ENCODE peak calls at places on chromosomes 12 and 14, in six cellular contexts. G, R, N, B, C and I are unnamed samples.

GRCh38 chr14:101992708-101993107 is 28.3 kb downstream of the DYNC1H1 start:
- DNase-seq in C (no peak), G (no peak), R (no peak), N (no peak), B (no peak), I (no peak)

GRCh38 chr14:105436891-105437722 is 17.5 kb downstream of the MTA1 start:
- DNase-seq in B (no peak), C (no peak), R (no peak), G (no peak), N (no peak), I (no peak)

GRCh38 chr14:67674139-67674479 is 323 bp downstream of the VTI1B start:
- DNase-seq in R (peak; percentile 87), C (peak; percentile 62), B (peak; percentile 67), G (no peak), N (peak; percentile 28), I (peak; percentile 38)

GRCh38 chr12:62653740-62654139 is 187.1 kb downstream of the MON2 start:
- DNase-seq in G (peak; percentile 86), B (no peak), N (no peak), C (no peak), R (no peak), I (no peak)

GRCh38 chr12:59973515-59973914 is 377.7 kb downstream of the SLC16A7 start:
- DNase-seq in N (peak; percentile 40), C (no peak), G (no peak), B (no peak), R (no peak), I (no peak)

GRCh38 chr12:124994435-124994975 is 1.1 kb downstream of the BRI3BP start:
- DNase-seq in R (no peak), B (peak; percentile 27), G (no peak), N (no peak), C (no peak), I (no peak)

GRCh38 chr14:74604157-74604556 is 7.9 kb downstream of the LTBP2 start:
- DNase-seq in B (no peak), N (no peak), G (no peak), R (no peak), C (no peak), I (no peak)

GRCh38 chr14:74231784-74232183 is 7.5 kb upstream of the VSX2 start:
- DNase-seq in C (no peak), N (no peak), R (no peak), B (no peak), G (no peak), I (no peak)

GRCh38 chr12:120167529-120168095 is 26.9 kb downstream of the GCN1 start:
- DNase-seq in G (no peak), N (no peak), C (no peak), R (no peak), B (no peak), I (no peak)

GRCh38 chr14:103538291-103539055 is 9.5 kb downstream of the TRMT61A start:
- DNase-seq in C (no peak), B (no peak), G (no peak), R (peak; percentile 64), N (no peak), I (no peak)

GRCh38 chr14:58941666-58942065 is 246.8 kb upstream of the DAAM1 start:
- DNase-seq in C (no peak), G (no peak), B (no peak), R (no peak), N (no peak), I (no peak)

GRCh38 chr12:76311796-76312195 is 36.4 kb downstream of the BBS10 start:
- DNase-seq in R (no peak), C (no peak), N (no peak), G (no peak), B (no peak), I (no peak)

GRCh38 chr12:29616664-29617409 is 119.4 kb upstream of the OVCH1 start:
- DNase-seq in G (no peak), R (no peak), B (no peak), C (no peak), N (peak; percentile 34), I (no peak)

GRCh38 chr12:121789800-121790748 is 3.4 kb downstream of the RHOF start:
- DNase-seq in C (no peak), R (no peak), N (no peak), G (no peak), B (no peak), I (no peak)

DNA sequence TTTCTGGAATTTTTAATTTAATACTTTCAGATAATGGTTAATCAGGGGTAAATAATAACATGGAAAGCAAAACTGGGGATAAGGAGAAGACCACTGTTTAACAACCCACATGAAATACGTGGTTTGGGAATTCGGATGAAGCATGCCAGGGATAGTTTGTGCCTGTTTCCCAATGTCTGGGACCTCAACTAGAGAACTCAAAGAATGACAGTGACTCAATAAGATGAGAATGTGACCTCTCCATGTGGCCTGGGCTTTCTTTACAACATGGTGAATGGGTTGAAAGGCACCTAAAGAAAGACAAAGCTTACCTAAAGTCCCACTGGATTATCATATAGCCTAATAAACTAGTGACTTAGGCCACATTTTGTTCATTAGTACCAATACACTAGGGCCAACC is 460.3 kb upstream of the LRFN5 start:
- DNase-seq in N (no peak), G (peak; percentile 23), B (no peak), R (no peak), C (no peak), I (no peak)
- TF ChIP-seq YY1 in N (no peak), G (no peak), B (no peak), R (no peak), C (no peak), I (no peak)

GRCh38 chr12:57474430-57474829 is 5.2 kb downstream of the ARHGAP9 start:
- DNase-seq in C (no peak), G (no peak), N (no peak), R (no peak), B (no peak), I (no peak)

GRCh38 chr12:57474862-57475261 is 4.8 kb downstream of the ARHGAP9 start:
- DNase-seq in R (no peak), C (no peak), B (no peak), N (no peak), G (no peak), I (no peak)

GRCh38 chr12:57476162-57476992 is 3.3 kb downstream of the ARHGAP9 start:
- DNase-seq in B (no peak), R (no peak), C (no peak), N (no peak), G (no peak), I (no peak)

GRCh38 chr12:57473886-57474285 is 5.8 kb downstream of the ARHGAP9 start:
- DNase-seq in C (no peak), R (no peak), G (no peak), N (no peak), B (no peak), I (no peak)

DNA sequence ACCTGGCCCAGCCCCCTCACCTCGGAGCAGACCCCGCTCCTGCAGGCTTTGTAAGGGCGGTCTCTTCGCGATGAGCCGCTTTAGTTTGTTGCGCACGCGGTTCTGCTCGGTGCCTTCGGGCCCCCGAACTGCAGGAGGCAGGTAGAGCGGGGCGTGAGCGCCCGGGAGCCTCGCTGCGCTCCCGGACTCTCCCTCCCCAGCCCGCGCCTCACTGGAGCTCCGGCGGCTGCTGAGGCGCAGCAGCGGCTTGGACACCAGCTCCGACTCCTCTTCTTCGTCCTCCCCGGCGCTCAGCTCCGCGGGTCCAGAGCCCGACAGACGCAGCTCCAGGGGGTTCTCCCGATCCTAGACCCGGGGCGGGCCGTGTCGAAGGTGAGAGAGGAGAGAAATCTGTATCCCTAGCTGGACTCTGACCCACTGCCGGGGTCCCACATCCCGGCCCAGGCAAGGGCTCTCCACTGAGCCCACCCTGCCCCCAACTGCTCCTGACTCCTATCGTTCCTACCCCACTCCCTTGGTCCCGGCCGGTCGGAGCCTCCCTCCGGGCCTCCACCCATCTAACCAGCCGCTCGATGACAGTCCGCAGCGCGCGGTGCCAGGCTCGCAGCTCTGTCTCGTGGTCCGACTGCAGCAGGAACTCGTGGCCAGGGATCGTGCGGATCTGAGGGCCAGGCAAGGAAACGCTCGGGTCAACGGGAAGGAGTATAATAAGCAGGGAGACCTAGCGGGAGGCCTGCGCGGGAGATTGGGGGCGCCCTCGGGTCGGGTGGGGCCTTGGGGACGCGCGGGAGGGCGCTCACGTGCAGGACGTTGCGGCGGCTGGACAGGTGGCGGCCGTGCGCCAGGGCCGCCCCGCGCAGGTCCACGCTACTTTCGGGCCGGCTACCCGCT is 4.2 kb downstream of the ARHGAP9 start:
- DNase-seq in N (no peak), G (no peak), B (no peak), C (no peak), R (peak; percentile 80), I (no peak)
- H3K4me3 ChIP-seq in N (no peak overlapping the region), G (peak overlapping the region; percentile 22), B (no peak overlapping the region), C (peak overlapping the region; percentile 63), R (peak overlapping the region; percentile 33), I (peak overlapping the region; percentile 40)

GRCh38 chr12:73726881-73727280 is 810.8 kb upstream of the ATXN7L3B start:
- DNase-seq in C (no peak), G (no peak), R (no peak), N (no peak), B (no peak), I (no peak)
- H3K9ac ChIP-seq in C (no peak overlapping the region), G (no peak overlapping the region), R (no peak overlapping the region), N (no peak overlapping the region), B (no peak overlapping the region), I (no peak overlapping the region)

DNA sequence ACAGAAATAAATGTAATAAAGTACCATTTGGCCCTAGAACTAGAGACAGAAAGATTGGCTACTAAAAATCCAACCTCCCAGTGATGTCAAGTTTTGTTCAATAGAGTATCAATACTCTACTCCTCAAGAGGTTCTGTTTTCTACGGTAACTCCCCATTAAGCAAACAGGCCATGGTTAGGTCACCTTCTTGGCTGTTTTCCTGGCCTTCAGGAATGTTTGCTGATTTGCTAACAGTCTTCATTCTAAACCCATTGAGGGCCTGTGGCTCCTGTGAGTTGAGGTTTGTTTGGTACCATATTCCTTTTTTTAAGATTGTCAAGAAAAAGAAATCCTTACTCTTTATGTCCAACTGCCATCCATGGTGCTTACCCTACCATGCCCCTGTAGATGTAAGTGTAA is 1022.0 kb upstream of the TMEM132C start:
- DNase-seq in R (no peak), B (no peak), C (no peak), G (no peak), N (no peak), I (no peak)
- TF ChIP-seq YY1 in R (no peak), B (no peak), C (no peak), G (no peak), N (no peak), I (no peak)

GRCh38 chr14:44896275-44897040 is 65.3 kb downstream of the KLHL28 start:
- DNase-seq in R (no peak), B (no peak), N (no peak), C (peak; percentile 33), G (no peak), I (no peak)
- H3K4me3 ChIP-seq in R (no peak overlapping the region), B (no peak overlapping the region), N (peak overlapping the region; percentile 71), C (peak overlapping the region; percentile 67), G (no peak overlapping the region), I (no peak overlapping the region)

GRCh38 chr12:112349440-112349839 is 32.8 kb downstream of the HECTD4 start:
- DNase-seq in C (no peak), R (peak; percentile 31), N (no peak), B (no peak), G (no peak), I (no peak)

GRCh38 chr12:112344220-112344619 is 38.0 kb downstream of the HECTD4 start:
- DNase-seq in R (no peak), G (no peak), N (no peak), B (no peak), C (no peak), I (no peak)

GRCh38 chr12:112347521-112347920 is 34.7 kb downstream of the HECTD4 start:
- DNase-seq in G (no peak), C (no peak), R (no peak), N (no peak), B (no peak), I (no peak)

GRCh38 chr12:112342587-112342986 is 39.6 kb downstream of the HECTD4 start:
- DNase-seq in C (no peak), G (no peak), R (no peak), B (no peak), N (no peak), I (no peak)

GRCh38 chr12:112346194-112346593 is 36.0 kb downstream of the HECTD4 start:
- DNase-seq in N (no peak), B (no peak), G (no peak), C (no peak), R (no peak), I (no peak)
- H3K9ac ChIP-seq in N (no peak overlapping the region), B (no peak overlapping the region), G (no peak overlapping the region), C (no peak overlapping the region), R (no peak overlapping the region), I (no peak overlapping the region)